ENCODE peak calls at places on chromosome 19, in six cellular contexts. T is transverse colon, X is adrenal gland, V is IMR-90, G is A549, F is body of pancreas. S is an unnamed sample. For H3K4me1, the result is how much of the 10 kb centered on the place peaks cover.

GRCh38 chr19:19591133-19591825 is 27.2 kb downstream of the PBX4 start:
- DNase-seq in T (peak), X (peak), V (peak), G (peak), F (peak), S (peak)

GRCh38 chr19:52095172-52096014 is at the start of gene ZNF841:
- DNase-seq in T (peak), X (peak), V (peak), G (peak), F (peak), S (peak)

GRCh38 chr19:16442386-16443276 is 29.1 kb downstream of the EPS15L1 start:
- DNase-seq in T (peak), X (no peak), V (no peak), G (no peak), F (peak), S (peak)

GRCh38 chr19:33463194-33463593 is 58.4 kb downstream of the PEPD start:
- DNase-seq in T (no peak), X (no peak), V (peak), G (no peak), F (no peak), S (no peak)

GRCh38 chr19:56355517-56355916 is 37.8 kb downstream of the ZNF582 start:
- DNase-seq in T (no peak), X (no peak), V (no peak), G (no peak), F (no peak), S (no peak)

GRCh38 chr19:33194884-33195710 is 967 bp downstream of the LRP3 start:
- DNase-seq in T (peak), X (peak), V (peak), G (peak), F (peak), S (peak)

GRCh38 chr19:13938361-13939027 is at the start of gene PODNL1:
- DNase-seq in T (no peak), X (no peak), V (peak), G (no peak), F (no peak), S (no peak)

GRCh38 chr19:46839752-46840151 is 10.9 kb downstream of the AP2S1 start:
- DNase-seq in T (peak), X (no peak), V (no peak), G (no peak), F (no peak), S (no peak)

GRCh38 chr19:35861640-35862160 is 5.0 kb downstream of the KIRREL2 start:
- DNase-seq in T (no peak), X (no peak), V (no peak), G (no peak), F (no peak), S (no peak)

GRCh38 chr19:5839312-5840017 is at the start of gene FUT6:
- DNase-seq in T (peak), X (no peak), V (no peak), G (no peak), F (no peak), S (no peak)

GRCh38 chr19:45442927-45443461 is 19.3 kb upstream of the ERCC1 start:
- DNase-seq in T (peak), X (peak), V (peak), G (no peak), F (no peak), S (no peak)

GRCh38 chr19:17049711-17050280 is 23.2 kb upstream of the CPAMD8 start:
- DNase-seq in T (peak), X (no peak), V (peak), G (no peak), F (no peak), S (no peak)

GRCh38 chr19:45863840-45864628 is at the start of gene FOXA3:
- DNase-seq in T (peak), X (no peak), V (peak), G (peak), F (peak), S (peak)

GRCh38 chr19:44824758-44825157 is 15.9 kb downstream of the BCAM start:
- DNase-seq in T (no peak), X (no peak), V (no peak), G (no peak), F (peak), S (peak)

GRCh38 chr19:42038675-42039074 is 31.3 kb downstream of the GRIK5 start:
- DNase-seq in T (no peak), X (peak), V (no peak), G (no peak), F (no peak), S (peak)

GRCh38 chr19:47663435-47663910 is 49.7 kb upstream of the EHD2 start:
- DNase-seq in T (no peak), X (no peak), V (peak), G (no peak), F (no peak), S (no peak)

GRCh38 chr19:11243798-11244169 is 4.4 kb downstream of the ANGPTL8 start:
- DNase-seq in T (no peak), X (no peak), V (no peak), G (no peak), F (no peak), S (no peak)
- TF ChIP-seq POLR2A in T (no peak), X (no peak), V (no peak), G (no peak), F (no peak), S (no peak)

GRCh38 chr19:40143612-40144011 is 47.6 kb upstream of the MAP3K10 start:
- DNase-seq in T (peak), X (no peak), V (no peak), G (no peak), F (no peak), S (peak)
- H3K4me1 ChIP-seq in T (under half), X (under half), V (under half), G (under half), F (under half), S (under half)

GRCh38 chr19:30311911-30312310 is 60.3 kb upstream of the ZNF536 start:
- DNase-seq in T (no peak), X (no peak), V (no peak), G (no peak), F (no peak), S (no peak)

GRCh38 chr19:30313353-30313750 is 58.8 kb upstream of the ZNF536 start:
- DNase-seq in T (no peak), X (no peak), V (no peak), G (no peak), F (no peak), S (no peak)

GRCh38 chr19:30314056-30314804 is 58.0 kb upstream of the ZNF536 start:
- DNase-seq in T (no peak), X (no peak), V (no peak), G (no peak), F (no peak), S (no peak)

GRCh38 chr19:30310806-30311121 is 61.4 kb upstream of the ZNF536 start:
- DNase-seq in T (no peak), X (no peak), V (no peak), G (no peak), F (no peak), S (no peak)

GRCh38 chr19:30312582-30313352 is 59.4 kb upstream of the ZNF536 start:
- DNase-seq in T (no peak), X (no peak), V (no peak), G (peak), F (no peak), S (no peak)
- TF ChIP-seq CTCF in T (no peak), X (no peak), V (no peak), G (no peak), F (no peak), S (no peak)

GRCh38 chr19:37505958-37506386 is 767 bp upstream of the ZNF793 start:
- DNase-seq in T (no peak), X (no peak), V (no peak), G (no peak), F (no peak), S (no peak)

GRCh38 chr19:37511821-37512220 is 5.1 kb downstream of the ZNF793 start:
- DNase-seq in T (no peak), X (no peak), V (no peak), G (no peak), F (no peak), S (no peak)

GRCh38 chr19:37511186-37511585 is 4.4 kb downstream of the ZNF793 start:
- DNase-seq in T (no peak), X (no peak), V (no peak), G (no peak), F (no peak), S (no peak)

GRCh38 chr19:37507167-37507464 is 377 bp downstream of the ZNF793 start:
- DNase-seq in T (no peak), X (no peak), V (no peak), G (no peak), F (no peak), S (no peak)

GRCh38 chr19:37506387-37507166 is at the start of gene ZNF793:
- DNase-seq in T (peak), X (peak), V (peak), G (no peak), F (peak), S (peak)
- TF ChIP-seq POLR2A in T (peak), X (peak), V (no peak), G (no peak), F (peak), S (no peak)

DNA sequence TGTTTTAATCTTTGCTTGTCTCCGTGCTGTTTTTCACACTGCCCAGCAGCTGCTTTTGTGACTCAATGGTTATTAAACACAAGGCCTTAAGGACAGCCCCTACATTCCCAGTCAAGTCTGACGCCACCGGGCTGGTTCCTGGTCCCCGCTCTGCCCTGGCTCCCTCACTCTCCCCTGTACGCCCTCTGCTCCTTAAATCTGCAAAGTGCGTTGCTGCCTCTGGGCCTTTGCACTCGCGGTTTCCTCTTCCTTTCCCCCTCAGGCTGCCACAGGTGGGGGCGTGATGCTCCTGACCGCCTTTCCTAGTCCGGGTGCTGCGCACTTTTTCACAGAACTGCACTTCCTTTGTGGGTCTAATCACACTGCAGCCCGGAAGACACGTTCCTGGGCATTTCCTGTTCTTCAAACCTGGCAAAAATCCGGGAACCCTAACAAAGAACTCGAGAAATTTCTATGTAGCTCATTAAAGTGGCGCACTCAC is 25.6 kb downstream of the NOSIP start:
- DNase-seq in T (peak), X (peak), V (no peak), G (no peak), F (peak), S (no peak)
- H3K4me1 ChIP-seq in T (under half), X (under half), V (under half), G (under half), F (half or more), S (under half)

DNA sequence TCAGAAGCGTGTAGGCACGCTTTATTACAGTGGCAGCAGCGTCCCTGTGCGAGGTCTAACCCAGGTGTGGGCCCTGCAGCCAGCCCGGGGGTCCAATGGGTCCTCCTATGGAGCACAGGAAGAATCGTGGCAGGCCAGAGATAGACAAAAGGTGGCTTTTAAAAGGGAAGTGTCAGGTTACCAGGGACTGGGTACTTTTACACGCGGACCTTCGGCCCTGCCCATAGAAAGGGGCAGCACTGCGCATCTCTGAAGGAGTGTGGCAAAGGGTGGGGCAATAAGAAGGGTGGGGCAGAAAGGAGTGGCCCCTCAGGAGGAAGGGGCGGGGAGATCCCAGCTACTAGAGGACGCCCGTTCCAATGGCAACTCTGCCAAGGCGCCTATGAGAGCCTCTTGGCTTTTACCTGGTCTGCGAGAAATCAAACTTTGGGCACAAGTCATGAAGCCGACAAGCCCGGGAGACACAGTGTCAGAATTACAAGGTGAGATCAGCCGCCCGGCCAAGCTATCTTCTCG is 1419.8 kb downstream of the UQCRFS1 start:
- DNase-seq in T (peak), X (peak), V (peak), G (peak), F (peak), S (peak)
- TF ChIP-seq CTCF in T (no peak), X (no peak), V (no peak), G (no peak), F (no peak), S (no peak)

S was measured in thyroid gland.